ENCODE peak calls at places on chromosomes 5 and 9, in eight cellular contexts. U is ascending aorta, T is pancreas, A is Karpas-422, Q is GM23248, X is stomach, S is upper lobe of right lung, D is breast epithelium. I is an unnamed sample.
A peak's percentile ranks its signal among the peaks of the same experiment; 100 is the strongest.

GRCh38 chr9:130770679-130771442 is 64.2 kb upstream of the ABL1 start:
- DNase-seq in Q (peak; percentile 76), T (no peak), U (no peak), A (peak; percentile 81), X (no peak), S (no peak), D (no peak), I (no peak)

GRCh38 chr9:17462869-17463464 is 115.9 kb upstream of the SH3GL2 start:
- DNase-seq in U (no peak), S (no peak), Q (peak; percentile 76), D (no peak), A (peak; percentile 86), X (peak; percentile 36), T (no peak), I (no peak)

GRCh38 chr5:116629168-116629567 is 54.5 kb upstream of the SEMA6A start:
- DNase-seq in D (no peak), A (no peak), S (no peak), Q (no peak), U (no peak), X (no peak), T (no peak), I (no peak)

GRCh38 chr9:94031380-94031779 is 52.9 kb upstream of the PTPDC1 start:
- DNase-seq in X (no peak), T (no peak), S (no peak), A (no peak), U (no peak), Q (peak; percentile 67), D (no peak), I (no peak)

GRCh38 chr5:54311178-54311811 is 922 bp upstream of the ARL15 start:
- DNase-seq in T (no peak), U (no peak), D (no peak), S (no peak), A (peak; percentile 49), Q (peak; percentile 52), X (no peak), I (no peak)

GRCh38 chr9:86892576-86892975 is 54.7 kb downstream of the GAS1 start:
- DNase-seq in A (no peak), U (no peak), X (no peak), S (no peak), D (no peak), Q (no peak), T (no peak), I (no peak)

GRCh38 chr9:114855488-114855887 is 49.6 kb upstream of the TNFSF15 start:
- DNase-seq in S (no peak), Q (peak; percentile 72), U (no peak), X (no peak), T (no peak), D (no peak), A (no peak), I (no peak)

GRCh38 chr9:83906144-83906543 is 15.1 kb downstream of the KIF27 start:
- DNase-seq in X (no peak), A (no peak), S (no peak), T (no peak), Q (peak; percentile 2), D (no peak), U (no peak), I (no peak)

GRCh38 chr5:1800470-1801060 is 642 bp upstream of the NDUFS6 start:
- DNase-seq in A (peak; percentile 73), Q (no peak), D (no peak), X (no peak), U (no peak), S (peak; percentile 66), T (no peak), I (peak; percentile 43)

GRCh38 chr5:133735346-133735745 is 123.0 kb upstream of the FSTL4 start:
- DNase-seq in D (no peak), T (no peak), Q (peak; percentile 19), S (no peak), X (no peak), U (no peak), A (no peak), I (no peak)

GRCh38 chr9:8855046-8855445 is 1055.5 kb upstream of the DMAC1 start:
- DNase-seq in S (no peak), A (no peak), X (no peak), T (no peak), Q (no peak), U (no peak), D (no peak), I (no peak)

GRCh38 chr9:113503613-113504230 is 40.2 kb downstream of the RGS3 start:
- DNase-seq in D (no peak), S (no peak), A (no peak), X (no peak), Q (no peak), T (no peak), U (no peak), I (no peak)

GRCh38 chr5:143401846-143402463 is 1.5 kb downstream of the NR3C1 start:
- DNase-seq in A (peak; percentile 87), D (no peak), T (no peak), S (no peak), Q (peak; percentile 49), U (no peak), X (no peak), I (no peak)

GRCh38 chr9:137685035-137685885 is 66.5 kb downstream of the EHMT1 start:
- DNase-seq in D (no peak), U (no peak), A (no peak), Q (peak; percentile 44), X (no peak), T (no peak), S (no peak), I (no peak)

GRCh38 chr9:3467593-3468219 is 58.1 kb downstream of the RFX3 start:
- DNase-seq in X (peak; percentile 51), S (no peak), U (peak; percentile 11), T (peak; percentile 25), A (peak; percentile 88), Q (peak; percentile 88), D (no peak), I (no peak)

GRCh38 chr5:79151933-79152671 is 40.5 kb downstream of the BHMT start:
- DNase-seq in T (no peak), X (no peak), S (no peak), A (no peak), Q (no peak), U (no peak), D (no peak), I (no peak)

GRCh38 chr9:6805532-6805931 is 47.8 kb downstream of the KDM4C start:
- DNase-seq in A (no peak), X (peak; percentile 38), D (no peak), Q (peak; percentile 80), T (no peak), S (no peak), U (no peak), I (no peak)

GRCh38 chr5:142409253-142409594 is 84.4 kb upstream of the SPRY4 start:
- DNase-seq in S (no peak), X (no peak), Q (no peak), T (no peak), A (no peak), D (no peak), U (no peak), I (no peak)

GRCh38 chr5:96093890-96094381 is 132.3 kb upstream of the ELL2 start:
- DNase-seq in S (no peak), A (no peak), X (no peak), Q (peak; percentile 73), D (no peak), T (peak; percentile 28), U (no peak), I (no peak)
- H3K27ac ChIP-seq in S (no peak overlapping the region), A (no peak overlapping the region), X (peak overlapping the region; percentile 79), Q (peak overlapping the region; percentile 43), D (no peak overlapping the region), T (peak overlapping the region; percentile 73), U (no peak overlapping the region), I (peak overlapping the region; percentile 34)

GRCh38 chr5:52961238-52961637 is 27.9 kb upstream of the ITGA2 start:
- DNase-seq in U (no peak), D (no peak), S (no peak), Q (peak; percentile 30), T (no peak), X (no peak), A (no peak), I (no peak)
- H3K27ac ChIP-seq in U (no peak overlapping the region), D (no peak overlapping the region), S (no peak overlapping the region), Q (no peak overlapping the region), T (no peak overlapping the region), X (no peak overlapping the region), A (no peak overlapping the region), I (no peak overlapping the region)

DNA sequence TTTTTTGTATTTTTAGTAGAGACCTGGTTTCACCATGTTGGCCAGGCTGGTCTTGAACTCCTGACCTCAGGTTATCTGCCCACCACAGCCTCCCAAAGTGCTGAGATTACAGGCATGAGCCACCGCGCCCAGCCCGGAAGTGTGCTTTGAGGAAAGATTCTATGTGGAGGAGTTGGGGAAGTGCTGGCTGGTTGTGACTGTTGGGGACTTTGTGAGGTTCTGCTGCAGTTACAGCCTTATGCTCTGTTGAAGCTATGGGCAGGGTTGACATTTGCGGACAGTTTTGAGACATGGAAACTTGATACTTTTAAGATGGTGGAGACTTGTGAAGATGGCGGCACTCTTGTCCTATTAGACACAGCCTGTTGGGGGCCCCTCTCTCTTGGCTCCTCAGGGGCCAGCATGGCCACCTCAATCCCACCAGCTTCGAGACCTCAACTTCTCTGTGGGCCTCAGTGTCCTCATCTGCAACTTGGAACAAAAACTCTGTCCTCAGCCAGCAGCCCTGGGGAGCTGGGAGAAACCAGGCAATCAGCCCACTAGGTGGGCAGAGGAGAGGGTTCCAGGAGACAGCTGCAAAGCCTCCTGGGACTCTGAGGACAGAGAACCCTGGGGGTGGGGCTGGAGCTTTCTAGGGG is 24.9 kb downstream of the C9orf50 start:
- DNase-seq in U (no peak), S (no peak), A (no peak), D (no peak), T (no peak), Q (no peak), X (no peak), I (no peak)
- H3K27ac ChIP-seq in U (peak overlapping the region; percentile 88), S (peak overlapping the region; percentile 89), A (no peak overlapping the region), D (peak overlapping the region; percentile 99), T (no peak overlapping the region), Q (peak overlapping the region; percentile 58), X (peak overlapping the region; percentile 91), I (peak overlapping the region; percentile 79)

GRCh38 chr9:121746411-121746810 is 95.0 kb downstream of the DAB2IP start:
- DNase-seq in Q (no peak), U (no peak), A (no peak), T (no peak), S (no peak), X (no peak), D (no peak), I (no peak)
- H3K27ac ChIP-seq in Q (no peak overlapping the region), U (peak overlapping the region; percentile 96), A (no peak overlapping the region), T (peak overlapping the region; percentile 8), S (no peak overlapping the region), X (peak overlapping the region; percentile 93), D (peak overlapping the region; percentile 88), I (no peak overlapping the region)